ENCODE peak calls at places on chromosomes 7 and 10, in nine cellular contexts. One of them, this sample, is unnamed.

GRCh38 chr7:36232555-36232954 is 79.5 kb downstream of the EEPD1 start:
- DNase-seq in pancreas: no peak
- DNase-seq in NCI-H2029: no peak
- DNase-seq in substantia nigra: no peak
- DNase-seq in activated CD4-positive, alpha-beta T cell treated with anti-CD3 and anti-CD28 coated beads, Interleukin-2, amount 50 U/mL, for 4 hours: no peak
- DNase-seq in stimulated activated CD8-positive, alpha-beta memory T cell treated with anti-CD3 and anti-CD28 coated beads, Interleukin-2, amount 100 ng/mL, for 48 hours: no peak
- DNase-seq in memory B cell: no peak
- DNase-seq in cerebellum: no peak
- DNase-seq in GM12865: no peak
- DNase-seq in this sample: no peak

GRCh38 chr10:110820321-110820814 is 51.4 kb upstream of the PDCD4 start:
- DNase-seq in pancreas: no peak
- DNase-seq in NCI-H2029: no peak
- DNase-seq in substantia nigra: no peak
- DNase-seq in activated CD4-positive, alpha-beta T cell treated with anti-CD3 and anti-CD28 coated beads, Interleukin-2, amount 50 U/mL, for 4 hours: no peak
- DNase-seq in stimulated activated CD8-positive, alpha-beta memory T cell treated with anti-CD3 and anti-CD28 coated beads, Interleukin-2, amount 100 ng/mL, for 48 hours: no peak
- DNase-seq in memory B cell: no peak
- DNase-seq in cerebellum: peak
- DNase-seq in GM12865: no peak
- DNase-seq in this sample: no peak

GRCh38 chr10:23974886-23975830 is 233.8 kb upstream of the KIAA1217 start:
- DNase-seq in pancreas: no peak
- DNase-seq in NCI-H2029: no peak
- DNase-seq in substantia nigra: no peak
- DNase-seq in activated CD4-positive, alpha-beta T cell treated with anti-CD3 and anti-CD28 coated beads, Interleukin-2, amount 50 U/mL, for 4 hours: no peak
- DNase-seq in stimulated activated CD8-positive, alpha-beta memory T cell treated with anti-CD3 and anti-CD28 coated beads, Interleukin-2, amount 100 ng/mL, for 48 hours: no peak
- DNase-seq in memory B cell: no peak
- DNase-seq in cerebellum: no peak
- DNase-seq in GM12865: no peak
- DNase-seq in this sample: no peak

GRCh38 chr7:111741811-111742240 is 179.5 kb upstream of the IMMP2L start:
- DNase-seq in pancreas: peak
- DNase-seq in NCI-H2029: peak
- DNase-seq in substantia nigra: no peak
- DNase-seq in activated CD4-positive, alpha-beta T cell treated with anti-CD3 and anti-CD28 coated beads, Interleukin-2, amount 50 U/mL, for 4 hours: peak
- DNase-seq in stimulated activated CD8-positive, alpha-beta memory T cell treated with anti-CD3 and anti-CD28 coated beads, Interleukin-2, amount 100 ng/mL, for 48 hours: no peak
- DNase-seq in memory B cell: peak
- DNase-seq in cerebellum: peak
- DNase-seq in GM12865: peak
- DNase-seq in this sample: peak

GRCh38 chr7:30485667-30486066 is 7.1 kb upstream of the NOD1 start:
- DNase-seq in pancreas: no peak
- DNase-seq in NCI-H2029: no peak
- DNase-seq in substantia nigra: no peak
- DNase-seq in activated CD4-positive, alpha-beta T cell treated with anti-CD3 and anti-CD28 coated beads, Interleukin-2, amount 50 U/mL, for 4 hours: no peak
- DNase-seq in stimulated activated CD8-positive, alpha-beta memory T cell treated with anti-CD3 and anti-CD28 coated beads, Interleukin-2, amount 100 ng/mL, for 48 hours: no peak
- DNase-seq in memory B cell: no peak
- DNase-seq in cerebellum: no peak
- DNase-seq in GM12865: no peak
- DNase-seq in this sample: no peak

GRCh38 chr7:42027521-42027920 is 209.5 kb downstream of the GLI3 start:
- DNase-seq in pancreas: no peak
- DNase-seq in NCI-H2029: no peak
- DNase-seq in substantia nigra: no peak
- DNase-seq in activated CD4-positive, alpha-beta T cell treated with anti-CD3 and anti-CD28 coated beads, Interleukin-2, amount 50 U/mL, for 4 hours: no peak
- DNase-seq in stimulated activated CD8-positive, alpha-beta memory T cell treated with anti-CD3 and anti-CD28 coated beads, Interleukin-2, amount 100 ng/mL, for 48 hours: no peak
- DNase-seq in memory B cell: no peak
- DNase-seq in cerebellum: no peak
- DNase-seq in GM12865: no peak
- DNase-seq in this sample: no peak

GRCh38 chr7:148262721-148263229 is 327.8 kb upstream of the C7orf33 start:
- DNase-seq in pancreas: peak
- DNase-seq in NCI-H2029: peak
- DNase-seq in substantia nigra: peak
- DNase-seq in activated CD4-positive, alpha-beta T cell treated with anti-CD3 and anti-CD28 coated beads, Interleukin-2, amount 50 U/mL, for 4 hours: peak
- DNase-seq in stimulated activated CD8-positive, alpha-beta memory T cell treated with anti-CD3 and anti-CD28 coated beads, Interleukin-2, amount 100 ng/mL, for 48 hours: peak
- DNase-seq in memory B cell: peak
- DNase-seq in cerebellum: peak
- DNase-seq in GM12865: peak
- DNase-seq in this sample: peak

GRCh38 chr7:139431459-139431858 is 52.0 kb downstream of the KLRG2 start:
- DNase-seq in pancreas: no peak
- DNase-seq in NCI-H2029: no peak
- DNase-seq in substantia nigra: no peak
- DNase-seq in activated CD4-positive, alpha-beta T cell treated with anti-CD3 and anti-CD28 coated beads, Interleukin-2, amount 50 U/mL, for 4 hours: no peak
- DNase-seq in stimulated activated CD8-positive, alpha-beta memory T cell treated with anti-CD3 and anti-CD28 coated beads, Interleukin-2, amount 100 ng/mL, for 48 hours: no peak
- DNase-seq in memory B cell: no peak
- DNase-seq in cerebellum: no peak
- DNase-seq in GM12865: no peak
- DNase-seq in this sample: no peak

GRCh38 chr7:106717997-106718871 is 57.3 kb upstream of the CCDC71L start:
- DNase-seq in pancreas: no peak
- DNase-seq in NCI-H2029: no peak
- DNase-seq in substantia nigra: no peak
- DNase-seq in activated CD4-positive, alpha-beta T cell treated with anti-CD3 and anti-CD28 coated beads, Interleukin-2, amount 50 U/mL, for 4 hours: peak
- DNase-seq in stimulated activated CD8-positive, alpha-beta memory T cell treated with anti-CD3 and anti-CD28 coated beads, Interleukin-2, amount 100 ng/mL, for 48 hours: peak
- DNase-seq in memory B cell: no peak
- DNase-seq in cerebellum: no peak
- DNase-seq in GM12865: peak
- DNase-seq in this sample: peak

GRCh38 chr7:70092314-70093303 is 494.3 kb downstream of the AUTS2 start:
- DNase-seq in pancreas: no peak
- DNase-seq in NCI-H2029: peak
- DNase-seq in substantia nigra: no peak
- DNase-seq in activated CD4-positive, alpha-beta T cell treated with anti-CD3 and anti-CD28 coated beads, Interleukin-2, amount 50 U/mL, for 4 hours: no peak
- DNase-seq in stimulated activated CD8-positive, alpha-beta memory T cell treated with anti-CD3 and anti-CD28 coated beads, Interleukin-2, amount 100 ng/mL, for 48 hours: no peak
- DNase-seq in memory B cell: no peak
- DNase-seq in cerebellum: no peak
- DNase-seq in GM12865: no peak
- DNase-seq in this sample: no peak

GRCh38 chr7:47330561-47331178 is 251.2 kb downstream of the TNS3 start:
- DNase-seq in pancreas: no peak
- DNase-seq in NCI-H2029: no peak
- DNase-seq in substantia nigra: no peak
- DNase-seq in activated CD4-positive, alpha-beta T cell treated with anti-CD3 and anti-CD28 coated beads, Interleukin-2, amount 50 U/mL, for 4 hours: no peak
- DNase-seq in stimulated activated CD8-positive, alpha-beta memory T cell treated with anti-CD3 and anti-CD28 coated beads, Interleukin-2, amount 100 ng/mL, for 48 hours: no peak
- DNase-seq in memory B cell: no peak
- DNase-seq in cerebellum: no peak
- DNase-seq in GM12865: no peak
- DNase-seq in this sample: no peak

GRCh38 chr7:55239406-55239805 is 125.7 kb upstream of the LANCL2 start:
- DNase-seq in pancreas: no peak
- DNase-seq in NCI-H2029: no peak
- DNase-seq in substantia nigra: no peak
- DNase-seq in activated CD4-positive, alpha-beta T cell treated with anti-CD3 and anti-CD28 coated beads, Interleukin-2, amount 50 U/mL, for 4 hours: no peak
- DNase-seq in stimulated activated CD8-positive, alpha-beta memory T cell treated with anti-CD3 and anti-CD28 coated beads, Interleukin-2, amount 100 ng/mL, for 48 hours: no peak
- DNase-seq in memory B cell: no peak
- DNase-seq in cerebellum: peak
- DNase-seq in GM12865: no peak
- DNase-seq in this sample: no peak

GRCh38 chr10:816958-817357 is 114.5 kb downstream of the LARP4B start:
- DNase-seq in pancreas: no peak
- DNase-seq in NCI-H2029: no peak
- DNase-seq in substantia nigra: no peak
- DNase-seq in activated CD4-positive, alpha-beta T cell treated with anti-CD3 and anti-CD28 coated beads, Interleukin-2, amount 50 U/mL, for 4 hours: no peak
- DNase-seq in stimulated activated CD8-positive, alpha-beta memory T cell treated with anti-CD3 and anti-CD28 coated beads, Interleukin-2, amount 100 ng/mL, for 48 hours: no peak
- DNase-seq in memory B cell: no peak
- DNase-seq in cerebellum: no peak
- DNase-seq in GM12865: no peak
- DNase-seq in this sample: no peak

GRCh38 chr10:13990392-13990805 is 340.3 kb downstream of the FRMD4A start:
- DNase-seq in pancreas: no peak
- DNase-seq in NCI-H2029: no peak
- DNase-seq in substantia nigra: no peak
- DNase-seq in activated CD4-positive, alpha-beta T cell treated with anti-CD3 and anti-CD28 coated beads, Interleukin-2, amount 50 U/mL, for 4 hours: no peak
- DNase-seq in stimulated activated CD8-positive, alpha-beta memory T cell treated with anti-CD3 and anti-CD28 coated beads, Interleukin-2, amount 100 ng/mL, for 48 hours: no peak
- DNase-seq in memory B cell: no peak
- DNase-seq in cerebellum: no peak
- DNase-seq in GM12865: no peak
- DNase-seq in this sample: no peak

GRCh38 chr10:33715303-33715702 is 380.8 kb upstream of the NRP1 start:
- DNase-seq in pancreas: no peak
- DNase-seq in NCI-H2029: no peak
- DNase-seq in substantia nigra: no peak
- DNase-seq in activated CD4-positive, alpha-beta T cell treated with anti-CD3 and anti-CD28 coated beads, Interleukin-2, amount 50 U/mL, for 4 hours: no peak
- DNase-seq in stimulated activated CD8-positive, alpha-beta memory T cell treated with anti-CD3 and anti-CD28 coated beads, Interleukin-2, amount 100 ng/mL, for 48 hours: no peak
- DNase-seq in memory B cell: no peak
- DNase-seq in cerebellum: no peak
- DNase-seq in GM12865: peak
- DNase-seq in this sample: peak

GRCh38 chr10:127922675-127923366 is 15.9 kb downstream of the PTPRE start:
- DNase-seq in pancreas: no peak
- DNase-seq in NCI-H2029: peak
- DNase-seq in substantia nigra: no peak
- DNase-seq in activated CD4-positive, alpha-beta T cell treated with anti-CD3 and anti-CD28 coated beads, Interleukin-2, amount 50 U/mL, for 4 hours: no peak
- DNase-seq in stimulated activated CD8-positive, alpha-beta memory T cell treated with anti-CD3 and anti-CD28 coated beads, Interleukin-2, amount 100 ng/mL, for 48 hours: no peak
- DNase-seq in memory B cell: no peak
- DNase-seq in cerebellum: no peak
- DNase-seq in GM12865: no peak
- DNase-seq in this sample: no peak

GRCh38 chr10:118615888-118616287 is 20.4 kb upstream of the PRLHR start:
- DNase-seq in pancreas: no peak
- DNase-seq in NCI-H2029: no peak
- DNase-seq in substantia nigra: no peak
- DNase-seq in activated CD4-positive, alpha-beta T cell treated with anti-CD3 and anti-CD28 coated beads, Interleukin-2, amount 50 U/mL, for 4 hours: no peak
- DNase-seq in stimulated activated CD8-positive, alpha-beta memory T cell treated with anti-CD3 and anti-CD28 coated beads, Interleukin-2, amount 100 ng/mL, for 48 hours: no peak
- DNase-seq in memory B cell: no peak
- DNase-seq in cerebellum: no peak
- DNase-seq in GM12865: no peak
- DNase-seq in this sample: no peak

GRCh38 chr7:121890833-121891232 is 17.9 kb downstream of the PTPRZ1 start:
- DNase-seq in pancreas: no peak
- DNase-seq in NCI-H2029: no peak
- DNase-seq in substantia nigra: no peak
- DNase-seq in activated CD4-positive, alpha-beta T cell treated with anti-CD3 and anti-CD28 coated beads, Interleukin-2, amount 50 U/mL, for 4 hours: no peak
- DNase-seq in stimulated activated CD8-positive, alpha-beta memory T cell treated with anti-CD3 and anti-CD28 coated beads, Interleukin-2, amount 100 ng/mL, for 48 hours: no peak
- DNase-seq in memory B cell: no peak
- DNase-seq in cerebellum: no peak
- DNase-seq in GM12865: no peak
- DNase-seq in this sample: no peak

GRCh38 chr10:124152139-124152780 is 58.9 kb upstream of the CHST15 start:
- DNase-seq in pancreas: no peak
- DNase-seq in NCI-H2029: peak
- DNase-seq in substantia nigra: no peak
- DNase-seq in activated CD4-positive, alpha-beta T cell treated with anti-CD3 and anti-CD28 coated beads, Interleukin-2, amount 50 U/mL, for 4 hours: no peak
- DNase-seq in stimulated activated CD8-positive, alpha-beta memory T cell treated with anti-CD3 and anti-CD28 coated beads, Interleukin-2, amount 100 ng/mL, for 48 hours: no peak
- DNase-seq in memory B cell: no peak
- DNase-seq in cerebellum: no peak
- DNase-seq in GM12865: no peak
- DNase-seq in this sample: no peak

GRCh38 chr7:134298902-134299683 is 17.6 kb downstream of the SLC35B4 start:
- DNase-seq in pancreas: peak
- DNase-seq in NCI-H2029: peak
- DNase-seq in substantia nigra: peak
- DNase-seq in activated CD4-positive, alpha-beta T cell treated with anti-CD3 and anti-CD28 coated beads, Interleukin-2, amount 50 U/mL, for 4 hours: no peak
- DNase-seq in stimulated activated CD8-positive, alpha-beta memory T cell treated with anti-CD3 and anti-CD28 coated beads, Interleukin-2, amount 100 ng/mL, for 48 hours: no peak
- DNase-seq in memory B cell: no peak
- DNase-seq in cerebellum: peak
- DNase-seq in GM12865: no peak
- DNase-seq in this sample: no peak

GRCh38 chr10:31146496-31147219 is 115.0 kb upstream of the ZNF438 start:
- DNase-seq in pancreas: no peak
- DNase-seq in NCI-H2029: no peak
- DNase-seq in substantia nigra: no peak
- DNase-seq in activated CD4-positive, alpha-beta T cell treated with anti-CD3 and anti-CD28 coated beads, Interleukin-2, amount 50 U/mL, for 4 hours: no peak
- DNase-seq in stimulated activated CD8-positive, alpha-beta memory T cell treated with anti-CD3 and anti-CD28 coated beads, Interleukin-2, amount 100 ng/mL, for 48 hours: no peak
- DNase-seq in memory B cell: no peak
- DNase-seq in cerebellum: no peak
- DNase-seq in GM12865: no peak
- DNase-seq in this sample: peak

GRCh38 chr10:120948889-120949382 is 97.8 kb downstream of the WDR11 start:
- DNase-seq in pancreas: peak
- DNase-seq in NCI-H2029: no peak
- DNase-seq in substantia nigra: peak
- DNase-seq in activated CD4-positive, alpha-beta T cell treated with anti-CD3 and anti-CD28 coated beads, Interleukin-2, amount 50 U/mL, for 4 hours: peak
- DNase-seq in stimulated activated CD8-positive, alpha-beta memory T cell treated with anti-CD3 and anti-CD28 coated beads, Interleukin-2, amount 100 ng/mL, for 48 hours: peak
- DNase-seq in memory B cell: peak
- DNase-seq in cerebellum: peak
- DNase-seq in GM12865: peak
- DNase-seq in this sample: peak

GRCh38 chr7:116351966-116352365 is 141.6 kb downstream of the TES start:
- DNase-seq in pancreas: no peak
- DNase-seq in NCI-H2029: no peak
- DNase-seq in substantia nigra: no peak
- DNase-seq in activated CD4-positive, alpha-beta T cell treated with anti-CD3 and anti-CD28 coated beads, Interleukin-2, amount 50 U/mL, for 4 hours: no peak
- DNase-seq in stimulated activated CD8-positive, alpha-beta memory T cell treated with anti-CD3 and anti-CD28 coated beads, Interleukin-2, amount 100 ng/mL, for 48 hours: no peak
- DNase-seq in memory B cell: no peak
- DNase-seq in cerebellum: no peak
- DNase-seq in GM12865: no peak
- DNase-seq in this sample: no peak

GRCh38 chr7:42350801-42351200 is 113.8 kb upstream of the GLI3 start:
- DNase-seq in pancreas: no peak
- DNase-seq in NCI-H2029: no peak
- DNase-seq in substantia nigra: no peak
- DNase-seq in activated CD4-positive, alpha-beta T cell treated with anti-CD3 and anti-CD28 coated beads, Interleukin-2, amount 50 U/mL, for 4 hours: no peak
- DNase-seq in stimulated activated CD8-positive, alpha-beta memory T cell treated with anti-CD3 and anti-CD28 coated beads, Interleukin-2, amount 100 ng/mL, for 48 hours: no peak
- DNase-seq in memory B cell: no peak
- DNase-seq in cerebellum: no peak
- DNase-seq in GM12865: no peak
- DNase-seq in this sample: no peak

GRCh38 chr7:21507627-21508343 is 35.1 kb upstream of the DNAH11 start:
- DNase-seq in pancreas: no peak
- DNase-seq in NCI-H2029: no peak
- DNase-seq in substantia nigra: peak
- DNase-seq in activated CD4-positive, alpha-beta T cell treated with anti-CD3 and anti-CD28 coated beads, Interleukin-2, amount 50 U/mL, for 4 hours: peak
- DNase-seq in stimulated activated CD8-positive, alpha-beta memory T cell treated with anti-CD3 and anti-CD28 coated beads, Interleukin-2, amount 100 ng/mL, for 48 hours: no peak
- DNase-seq in memory B cell: peak
- DNase-seq in cerebellum: no peak
- DNase-seq in GM12865: peak
- DNase-seq in this sample: peak

GRCh38 chr7:74180866-74181265 is 6.7 kb downstream of the EIF4H start:
- DNase-seq in pancreas: no peak
- DNase-seq in NCI-H2029: no peak
- DNase-seq in substantia nigra: no peak
- DNase-seq in activated CD4-positive, alpha-beta T cell treated with anti-CD3 and anti-CD28 coated beads, Interleukin-2, amount 50 U/mL, for 4 hours: no peak
- DNase-seq in stimulated activated CD8-positive, alpha-beta memory T cell treated with anti-CD3 and anti-CD28 coated beads, Interleukin-2, amount 100 ng/mL, for 48 hours: no peak
- DNase-seq in memory B cell: no peak
- DNase-seq in cerebellum: no peak
- DNase-seq in GM12865: no peak
- DNase-seq in this sample: no peak

GRCh38 chr7:37009282-37009681 is 285.0 kb upstream of the AOAH start:
- DNase-seq in pancreas: no peak
- DNase-seq in NCI-H2029: no peak
- DNase-seq in substantia nigra: no peak
- DNase-seq in activated CD4-positive, alpha-beta T cell treated with anti-CD3 and anti-CD28 coated beads, Interleukin-2, amount 50 U/mL, for 4 hours: no peak
- DNase-seq in stimulated activated CD8-positive, alpha-beta memory T cell treated with anti-CD3 and anti-CD28 coated beads, Interleukin-2, amount 100 ng/mL, for 48 hours: no peak
- DNase-seq in memory B cell: no peak
- DNase-seq in cerebellum: no peak
- DNase-seq in GM12865: no peak
- DNase-seq in this sample: no peak

GRCh38 chr10:91955114-91955513 is 31.5 kb downstream of the BTAF1 start:
- DNase-seq in pancreas: no peak
- DNase-seq in NCI-H2029: no peak
- DNase-seq in substantia nigra: no peak
- DNase-seq in activated CD4-positive, alpha-beta T cell treated with anti-CD3 and anti-CD28 coated beads, Interleukin-2, amount 50 U/mL, for 4 hours: no peak
- DNase-seq in stimulated activated CD8-positive, alpha-beta memory T cell treated with anti-CD3 and anti-CD28 coated beads, Interleukin-2, amount 100 ng/mL, for 48 hours: no peak
- DNase-seq in memory B cell: no peak
- DNase-seq in cerebellum: no peak
- DNase-seq in GM12865: no peak
- DNase-seq in this sample: no peak

GRCh38 chr7:69732203-69732602 is 133.9 kb downstream of the AUTS2 start:
- DNase-seq in pancreas: no peak
- DNase-seq in NCI-H2029: peak
- DNase-seq in substantia nigra: no peak
- DNase-seq in activated CD4-positive, alpha-beta T cell treated with anti-CD3 and anti-CD28 coated beads, Interleukin-2, amount 50 U/mL, for 4 hours: no peak
- DNase-seq in stimulated activated CD8-positive, alpha-beta memory T cell treated with anti-CD3 and anti-CD28 coated beads, Interleukin-2, amount 100 ng/mL, for 48 hours: no peak
- DNase-seq in memory B cell: no peak
- DNase-seq in cerebellum: no peak
- DNase-seq in GM12865: no peak
- DNase-seq in this sample: no peak

GRCh38 chr10:32360884-32361283 is 13.9 kb upstream of the EPC1 start:
- DNase-seq in pancreas: no peak
- DNase-seq in NCI-H2029: no peak
- DNase-seq in substantia nigra: no peak
- DNase-seq in activated CD4-positive, alpha-beta T cell treated with anti-CD3 and anti-CD28 coated beads, Interleukin-2, amount 50 U/mL, for 4 hours: no peak
- DNase-seq in stimulated activated CD8-positive, alpha-beta memory T cell treated with anti-CD3 and anti-CD28 coated beads, Interleukin-2, amount 100 ng/mL, for 48 hours: no peak
- DNase-seq in memory B cell: no peak
- DNase-seq in cerebellum: no peak
- DNase-seq in GM12865: no peak
- DNase-seq in this sample: no peak

GRCh38 chr10:130127612-130128607 is 8.3 kb upstream of the GLRX3 start:
- DNase-seq in pancreas: no peak
- DNase-seq in NCI-H2029: no peak
- DNase-seq in substantia nigra: peak
- DNase-seq in activated CD4-positive, alpha-beta T cell treated with anti-CD3 and anti-CD28 coated beads, Interleukin-2, amount 50 U/mL, for 4 hours: peak
- DNase-seq in stimulated activated CD8-positive, alpha-beta memory T cell treated with anti-CD3 and anti-CD28 coated beads, Interleukin-2, amount 100 ng/mL, for 48 hours: no peak
- DNase-seq in memory B cell: no peak
- DNase-seq in cerebellum: peak
- DNase-seq in GM12865: peak
- DNase-seq in this sample: peak